ENCODE peak calls at places on chromosomes 12 and 14, in eight cellular contexts. One of them, this sample, is unnamed.

GRCh38 chr14:95442633-95443021 is 73.8 kb downstream of the SYNE3 start:
- DNase-seq in caudate nucleus: peak; percentile 41
- DNase-seq in PC-9: peak; percentile 56
- DNase-seq in osteoblast: peak; percentile 98
- DNase-seq in WERI-Rb-1: peak; percentile 81
- DNase-seq in CD4-positive, alpha-beta memory T cell: peak; percentile 67
- DNase-seq in right lobe of liver: peak; percentile 83
- DNase-seq in CD4-positive, CD25-positive, alpha-beta regulatory T cell: peak; percentile 69
- DNase-seq in this sample: peak; percentile 82

GRCh38 chr14:80996049-80996901 is 40.9 kb downstream of the TSHR start:
- DNase-seq in osteoblast: peak; percentile 62
- DNase-seq in CD4-positive, CD25-positive, alpha-beta regulatory T cell: peak; percentile 55
- DNase-seq in WERI-Rb-1: peak; percentile 53
- DNase-seq in right lobe of liver: no peak
- DNase-seq in PC-9: peak; percentile 65
- DNase-seq in CD4-positive, alpha-beta memory T cell: peak; percentile 38
- DNase-seq in caudate nucleus: no peak
- DNase-seq in this sample: no peak

GRCh38 chr12:106227641-106228319 is 20.0 kb downstream of the CKAP4 start:
- DNase-seq in CD4-positive, alpha-beta memory T cell: peak; percentile 77
- DNase-seq in caudate nucleus: no peak
- DNase-seq in CD4-positive, CD25-positive, alpha-beta regulatory T cell: peak; percentile 72
- DNase-seq in osteoblast: no peak
- DNase-seq in right lobe of liver: peak; percentile 68
- DNase-seq in WERI-Rb-1: no peak
- DNase-seq in PC-9: no peak
- DNase-seq in this sample: no peak

GRCh38 chr14:54085841-54086240 is 129.2 kb upstream of the BMP4 start:
- DNase-seq in CD4-positive, CD25-positive, alpha-beta regulatory T cell: no peak
- DNase-seq in osteoblast: no peak
- DNase-seq in CD4-positive, alpha-beta memory T cell: no peak
- DNase-seq in WERI-Rb-1: no peak
- DNase-seq in right lobe of liver: no peak
- DNase-seq in PC-9: no peak
- DNase-seq in caudate nucleus: no peak
- DNase-seq in this sample: no peak

GRCh38 chr14:71932229-71932951 is at the start of gene RGS6:
- DNase-seq in CD4-positive, CD25-positive, alpha-beta regulatory T cell: no peak
- DNase-seq in PC-9: no peak
- DNase-seq in right lobe of liver: peak; percentile 23
- DNase-seq in osteoblast: no peak
- DNase-seq in WERI-Rb-1: peak; percentile 59
- DNase-seq in caudate nucleus: peak; percentile 41
- DNase-seq in CD4-positive, alpha-beta memory T cell: no peak
- DNase-seq in this sample: no peak

GRCh38 chr14:104978774-104979691 is 859 bp upstream of the AHNAK2 start:
- DNase-seq in caudate nucleus: no peak
- DNase-seq in PC-9: no peak
- DNase-seq in right lobe of liver: no peak
- DNase-seq in osteoblast: peak; percentile 76
- DNase-seq in WERI-Rb-1: no peak
- DNase-seq in CD4-positive, CD25-positive, alpha-beta regulatory T cell: no peak
- DNase-seq in CD4-positive, alpha-beta memory T cell: no peak
- DNase-seq in this sample: no peak

GRCh38 chr14:31229638-31230229 is 22.1 kb upstream of the HECTD1 start:
- DNase-seq in WERI-Rb-1: no peak
- DNase-seq in PC-9: peak; percentile 98
- DNase-seq in CD4-positive, CD25-positive, alpha-beta regulatory T cell: no peak
- DNase-seq in caudate nucleus: peak; percentile 7
- DNase-seq in osteoblast: peak; percentile 81
- DNase-seq in right lobe of liver: peak; percentile 55
- DNase-seq in CD4-positive, alpha-beta memory T cell: no peak
- DNase-seq in this sample: peak; percentile 84

GRCh38 chr14:35504260-35504659 is 29.7 kb upstream of the INSM2 start:
- DNase-seq in PC-9: no peak
- DNase-seq in caudate nucleus: no peak
- DNase-seq in WERI-Rb-1: no peak
- DNase-seq in osteoblast: no peak
- DNase-seq in CD4-positive, alpha-beta memory T cell: no peak
- DNase-seq in CD4-positive, CD25-positive, alpha-beta regulatory T cell: no peak
- DNase-seq in right lobe of liver: no peak
- DNase-seq in this sample: no peak

GRCh38 chr12:125015680-125016310 is 22.4 kb downstream of the BRI3BP start:
- DNase-seq in right lobe of liver: no peak
- DNase-seq in CD4-positive, alpha-beta memory T cell: no peak
- DNase-seq in PC-9: no peak
- DNase-seq in WERI-Rb-1: peak; percentile 41
- DNase-seq in osteoblast: no peak
- DNase-seq in CD4-positive, CD25-positive, alpha-beta regulatory T cell: no peak
- DNase-seq in caudate nucleus: no peak
- DNase-seq in this sample: no peak

GRCh38 chr12:30970559-30971202 is 44.1 kb downstream of the TSPAN11 start:
- DNase-seq in caudate nucleus: no peak
- DNase-seq in CD4-positive, alpha-beta memory T cell: no peak
- DNase-seq in right lobe of liver: no peak
- DNase-seq in WERI-Rb-1: peak; percentile 71
- DNase-seq in CD4-positive, CD25-positive, alpha-beta regulatory T cell: no peak
- DNase-seq in osteoblast: peak; percentile 86
- DNase-seq in PC-9: peak; percentile 70
- DNase-seq in this sample: peak; percentile 38

GRCh38 chr14:103628221-103628683 is 759 bp upstream of the KLC1 start:
- DNase-seq in caudate nucleus: peak; percentile 24
- DNase-seq in osteoblast: peak; percentile 98
- DNase-seq in right lobe of liver: peak; percentile 89
- DNase-seq in CD4-positive, CD25-positive, alpha-beta regulatory T cell: no peak
- DNase-seq in WERI-Rb-1: peak; percentile 36
- DNase-seq in PC-9: peak; percentile 87
- DNase-seq in CD4-positive, alpha-beta memory T cell: no peak
- DNase-seq in this sample: peak; percentile 91

GRCh38 chr14:53711205-53711604 is 245.4 kb downstream of the BMP4 start:
- DNase-seq in osteoblast: no peak
- DNase-seq in WERI-Rb-1: no peak
- DNase-seq in right lobe of liver: no peak
- DNase-seq in caudate nucleus: no peak
- DNase-seq in CD4-positive, CD25-positive, alpha-beta regulatory T cell: no peak
- DNase-seq in PC-9: no peak
- DNase-seq in CD4-positive, alpha-beta memory T cell: no peak
- DNase-seq in this sample: no peak

GRCh38 chr12:57456145-57456700 is 1.1 kb downstream of the INHBE start:
- DNase-seq in osteoblast: peak; percentile 85
- DNase-seq in caudate nucleus: peak; percentile 34
- DNase-seq in CD4-positive, alpha-beta memory T cell: no peak
- DNase-seq in WERI-Rb-1: peak; percentile 88
- DNase-seq in PC-9: no peak
- DNase-seq in right lobe of liver: peak; percentile 41
- DNase-seq in CD4-positive, CD25-positive, alpha-beta regulatory T cell: no peak
- DNase-seq in this sample: no peak

GRCh38 chr12:93645702-93646101 is 31.5 kb upstream of the CRADD start:
- DNase-seq in WERI-Rb-1: no peak
- DNase-seq in caudate nucleus: no peak
- DNase-seq in osteoblast: no peak
- DNase-seq in CD4-positive, alpha-beta memory T cell: no peak
- DNase-seq in right lobe of liver: no peak
- DNase-seq in CD4-positive, CD25-positive, alpha-beta regulatory T cell: no peak
- DNase-seq in PC-9: no peak
- DNase-seq in this sample: no peak

GRCh38 chr14:51520087-51520486 is 131.6 kb upstream of the FRMD6 start:
- DNase-seq in osteoblast: no peak
- DNase-seq in caudate nucleus: no peak
- DNase-seq in CD4-positive, CD25-positive, alpha-beta regulatory T cell: no peak
- DNase-seq in right lobe of liver: no peak
- DNase-seq in PC-9: no peak
- DNase-seq in WERI-Rb-1: no peak
- DNase-seq in CD4-positive, alpha-beta memory T cell: no peak
- DNase-seq in this sample: no peak

GRCh38 chr14:53620325-53620716 is 336.3 kb downstream of the BMP4 start:
- DNase-seq in PC-9: no peak
- DNase-seq in CD4-positive, CD25-positive, alpha-beta regulatory T cell: no peak
- DNase-seq in WERI-Rb-1: no peak
- DNase-seq in osteoblast: no peak
- DNase-seq in right lobe of liver: no peak
- DNase-seq in caudate nucleus: no peak
- DNase-seq in CD4-positive, alpha-beta memory T cell: no peak
- DNase-seq in this sample: no peak

DNA sequence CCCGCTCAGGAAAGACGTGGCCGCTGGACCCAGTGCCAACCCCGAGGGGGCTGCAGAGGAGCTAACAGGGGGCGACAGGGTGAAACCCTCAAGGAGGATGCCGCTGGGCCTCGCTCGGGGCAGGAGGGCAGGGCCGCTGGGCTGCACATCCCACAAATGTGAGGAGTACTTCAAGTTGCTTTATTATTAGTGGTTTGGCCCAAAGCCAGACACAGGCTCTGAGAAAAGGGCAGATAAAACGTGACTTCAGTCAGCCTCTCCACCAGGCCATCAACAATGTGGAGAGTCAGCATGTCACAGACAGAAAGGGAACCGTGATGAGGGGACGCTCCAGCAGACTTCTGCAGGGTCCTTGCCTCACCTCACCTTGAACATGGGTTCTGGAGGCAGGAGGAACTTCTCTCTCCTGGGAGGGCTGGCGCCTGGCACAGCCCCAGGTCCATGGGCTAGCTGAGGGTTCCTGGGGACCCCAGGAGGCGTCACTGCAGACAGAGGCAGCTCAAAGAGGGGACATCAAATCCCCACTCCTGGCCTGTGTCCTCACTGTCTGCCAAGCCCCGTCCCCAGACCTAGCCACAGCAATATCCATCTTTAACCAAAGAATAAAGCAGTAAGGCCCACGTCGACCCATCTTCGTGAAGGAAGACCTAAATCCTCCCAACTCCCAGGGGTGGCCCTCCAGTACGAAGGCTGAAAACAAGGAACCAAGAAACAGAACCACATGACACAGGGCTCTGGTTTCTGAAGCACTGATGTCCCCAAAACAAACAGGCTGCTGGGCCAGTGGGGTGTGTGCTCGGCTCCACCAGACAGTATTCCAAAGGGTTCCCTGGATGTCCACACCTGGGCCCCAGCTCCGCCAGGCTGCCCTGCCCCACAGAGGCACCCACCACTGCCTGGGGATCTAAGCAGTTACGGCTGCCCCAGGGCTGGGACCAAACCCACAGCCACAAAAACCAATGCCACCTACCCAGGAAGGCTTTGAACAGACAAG is 35.1 kb downstream of the CCDC85C start:
- DNase-seq in WERI-Rb-1: no peak
- DNase-seq in right lobe of liver: no peak
- DNase-seq in caudate nucleus: no peak
- DNase-seq in osteoblast: peak; percentile 75
- DNase-seq in PC-9: no peak
- DNase-seq in CD4-positive, CD25-positive, alpha-beta regulatory T cell: no peak
- DNase-seq in CD4-positive, alpha-beta memory T cell: no peak
- DNase-seq in this sample: no peak
- H3K27ac ChIP-seq in WERI-Rb-1: peak overlapping the region; percentile 66
- H3K27ac ChIP-seq in right lobe of liver: no peak overlapping the region
- H3K27ac ChIP-seq in caudate nucleus: no peak overlapping the region
- H3K27ac ChIP-seq in osteoblast: no peak overlapping the region
- H3K27ac ChIP-seq in PC-9: no peak overlapping the region
- H3K27ac ChIP-seq in CD4-positive, CD25-positive, alpha-beta regulatory T cell: no peak overlapping the region
- H3K27ac ChIP-seq in CD4-positive, alpha-beta memory T cell: no peak overlapping the region
- H3K27ac ChIP-seq in this sample: no peak overlapping the region

GRCh38 chr14:102256691-102257090 is 48.3 kb downstream of the MOK start:
- DNase-seq in PC-9: no peak
- DNase-seq in osteoblast: no peak
- DNase-seq in CD4-positive, alpha-beta memory T cell: no peak
- DNase-seq in right lobe of liver: no peak
- DNase-seq in CD4-positive, CD25-positive, alpha-beta regulatory T cell: no peak
- DNase-seq in WERI-Rb-1: no peak
- DNase-seq in caudate nucleus: no peak
- DNase-seq in this sample: no peak
- H3K27ac ChIP-seq in PC-9: no peak overlapping the region
- H3K27ac ChIP-seq in osteoblast: peak overlapping the region; percentile 11
- H3K27ac ChIP-seq in CD4-positive, alpha-beta memory T cell: no peak overlapping the region
- H3K27ac ChIP-seq in right lobe of liver: no peak overlapping the region
- H3K27ac ChIP-seq in CD4-positive, CD25-positive, alpha-beta regulatory T cell: no peak overlapping the region
- H3K27ac ChIP-seq in WERI-Rb-1: no peak overlapping the region
- H3K27ac ChIP-seq in caudate nucleus: no peak overlapping the region
- H3K27ac ChIP-seq in this sample: no peak overlapping the region

DNA sequence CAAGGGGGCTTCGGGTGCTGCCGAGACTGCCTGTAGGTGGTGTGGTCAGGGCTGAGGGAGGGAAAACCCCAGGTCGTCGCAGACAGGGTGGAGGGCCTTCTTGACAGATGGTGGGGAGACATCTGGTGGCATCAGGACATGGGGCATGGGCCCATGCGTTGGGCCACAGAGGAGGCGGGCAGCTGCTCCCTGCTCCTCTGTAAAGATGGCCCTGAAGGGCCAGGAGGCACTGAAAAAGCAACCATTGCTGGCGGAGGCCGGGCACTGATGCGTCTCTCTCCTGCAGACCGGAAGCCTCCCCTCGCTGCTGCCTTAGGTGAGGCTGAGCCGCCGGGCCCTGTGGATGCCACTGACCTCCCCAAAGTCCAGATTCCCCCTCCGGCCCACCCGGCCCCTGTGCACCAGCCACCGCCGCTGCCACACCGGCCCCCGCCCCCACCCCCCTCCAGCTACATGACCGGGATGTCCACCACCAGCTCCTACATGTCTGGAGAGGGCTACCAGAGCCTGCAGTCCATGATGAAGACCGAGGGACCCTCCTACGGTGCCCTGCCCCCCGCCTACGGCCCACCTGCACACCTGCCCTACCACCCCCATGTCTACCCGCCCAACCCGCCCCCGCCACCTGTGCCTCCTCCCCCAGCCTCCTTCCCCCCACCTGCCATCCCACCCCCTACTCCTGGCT is 28.8 kb downstream of the CCNK start:
- DNase-seq in right lobe of liver: no peak
- DNase-seq in caudate nucleus: no peak
- DNase-seq in CD4-positive, alpha-beta memory T cell: no peak
- DNase-seq in WERI-Rb-1: no peak
- DNase-seq in osteoblast: peak; percentile 65
- DNase-seq in CD4-positive, CD25-positive, alpha-beta regulatory T cell: no peak
- DNase-seq in PC-9: no peak
- DNase-seq in this sample: no peak
- H3K27ac ChIP-seq in right lobe of liver: no peak overlapping the region
- H3K27ac ChIP-seq in caudate nucleus: no peak overlapping the region
- H3K27ac ChIP-seq in CD4-positive, alpha-beta memory T cell: no peak overlapping the region
- H3K27ac ChIP-seq in WERI-Rb-1: peak overlapping the region; percentile 33
- H3K27ac ChIP-seq in osteoblast: no peak overlapping the region
- H3K27ac ChIP-seq in CD4-positive, CD25-positive, alpha-beta regulatory T cell: no peak overlapping the region
- H3K27ac ChIP-seq in PC-9: no peak overlapping the region
- H3K27ac ChIP-seq in this sample: no peak overlapping the region

GRCh38 chr12:79413796-79414195 is 277.0 kb downstream of the PAWR start:
- DNase-seq in caudate nucleus: no peak
- DNase-seq in PC-9: no peak
- DNase-seq in right lobe of liver: no peak
- DNase-seq in osteoblast: no peak
- DNase-seq in CD4-positive, CD25-positive, alpha-beta regulatory T cell: no peak
- DNase-seq in WERI-Rb-1: no peak
- DNase-seq in CD4-positive, alpha-beta memory T cell: no peak
- DNase-seq in this sample: no peak
- H3K27ac ChIP-seq in caudate nucleus: no peak overlapping the region
- H3K27ac ChIP-seq in PC-9: peak overlapping the region; percentile 46
- H3K27ac ChIP-seq in right lobe of liver: no peak overlapping the region
- H3K27ac ChIP-seq in osteoblast: no peak overlapping the region
- H3K27ac ChIP-seq in CD4-positive, CD25-positive, alpha-beta regulatory T cell: no peak overlapping the region
- H3K27ac ChIP-seq in WERI-Rb-1: no peak overlapping the region
- H3K27ac ChIP-seq in CD4-positive, alpha-beta memory T cell: no peak overlapping the region
- H3K27ac ChIP-seq in this sample: no peak overlapping the region